ENCODE peak calls at places on chromosomes 12 and 14, in nine cellular contexts. One of them, this sample, is unnamed. For H3K4me1, the result is how much of the 10 kb centered on the place peaks cover.

GRCh38 chr12:120849765-120850164 is 54.4 kb downstream of the SPPL3 start:
- DNase-seq in transverse colon: no peak
- DNase-seq in fibroblast of lung: no peak
- DNase-seq in IMR-90: peak
- DNase-seq in SK-N-SH: no peak
- DNase-seq in upper lobe of left lung: no peak
- DNase-seq in spleen: no peak
- DNase-seq in cardiac muscle cell: peak
- DNase-seq in lung: no peak
- DNase-seq in this sample: no peak

GRCh38 chr12:5166976-5167375 is 123.3 kb downstream of the KCNA5 start:
- DNase-seq in IMR-90: peak
- DNase-seq in lung: no peak
- DNase-seq in cardiac muscle cell: no peak
- DNase-seq in transverse colon: no peak
- DNase-seq in fibroblast of lung: peak
- DNase-seq in spleen: no peak
- DNase-seq in SK-N-SH: peak
- DNase-seq in upper lobe of left lung: no peak
- DNase-seq in this sample: no peak

GRCh38 chr12:66600805-66601392 is 78.0 kb downstream of the GRIP1 start:
- DNase-seq in fibroblast of lung: no peak
- DNase-seq in cardiac muscle cell: no peak
- DNase-seq in lung: no peak
- DNase-seq in SK-N-SH: no peak
- DNase-seq in upper lobe of left lung: no peak
- DNase-seq in transverse colon: no peak
- DNase-seq in spleen: no peak
- DNase-seq in IMR-90: no peak
- DNase-seq in this sample: no peak

GRCh38 chr12:49279706-49280159 is 14.9 kb downstream of the TUBA1C start:
- DNase-seq in fibroblast of lung: no peak
- DNase-seq in transverse colon: peak
- DNase-seq in upper lobe of left lung: no peak
- DNase-seq in cardiac muscle cell: no peak
- DNase-seq in spleen: peak
- DNase-seq in SK-N-SH: peak
- DNase-seq in IMR-90: no peak
- DNase-seq in lung: peak
- DNase-seq in this sample: peak

GRCh38 chr14:72644038-72644437 is 249.9 kb downstream of the DPF3 start:
- DNase-seq in fibroblast of lung: no peak
- DNase-seq in spleen: no peak
- DNase-seq in SK-N-SH: no peak
- DNase-seq in lung: no peak
- DNase-seq in cardiac muscle cell: no peak
- DNase-seq in IMR-90: peak
- DNase-seq in upper lobe of left lung: no peak
- DNase-seq in transverse colon: no peak
- DNase-seq in this sample: no peak

GRCh38 chr12:49627752-49628360 is 4.5 kb downstream of the PRPF40B start:
- DNase-seq in transverse colon: no peak
- DNase-seq in fibroblast of lung: no peak
- DNase-seq in upper lobe of left lung: no peak
- DNase-seq in spleen: no peak
- DNase-seq in cardiac muscle cell: no peak
- DNase-seq in lung: no peak
- DNase-seq in IMR-90: peak
- DNase-seq in SK-N-SH: no peak
- DNase-seq in this sample: peak

GRCh38 chr12:54220092-54220557 is 31.3 kb upstream of the SMUG1 start:
- DNase-seq in lung: no peak
- DNase-seq in SK-N-SH: peak
- DNase-seq in fibroblast of lung: peak
- DNase-seq in transverse colon: peak
- DNase-seq in spleen: no peak
- DNase-seq in cardiac muscle cell: peak
- DNase-seq in upper lobe of left lung: no peak
- DNase-seq in IMR-90: peak
- DNase-seq in this sample: peak

GRCh38 chr14:54108481-54109471 is 152.2 kb upstream of the BMP4 start:
- DNase-seq in cardiac muscle cell: no peak
- DNase-seq in SK-N-SH: no peak
- DNase-seq in spleen: no peak
- DNase-seq in transverse colon: no peak
- DNase-seq in upper lobe of left lung: no peak
- DNase-seq in lung: no peak
- DNase-seq in fibroblast of lung: peak
- DNase-seq in IMR-90: peak
- DNase-seq in this sample: no peak

GRCh38 chr12:6647083-6647604 is at the start of gene ACRBP:
- DNase-seq in IMR-90: peak
- DNase-seq in cardiac muscle cell: peak
- DNase-seq in lung: peak
- DNase-seq in SK-N-SH: no peak
- DNase-seq in spleen: peak
- DNase-seq in transverse colon: peak
- DNase-seq in upper lobe of left lung: peak
- DNase-seq in fibroblast of lung: peak
- DNase-seq in this sample: peak

GRCh38 chr14:38835874-38836273 is 267.2 kb downstream of the SEC23A start:
- DNase-seq in spleen: no peak
- DNase-seq in fibroblast of lung: no peak
- DNase-seq in SK-N-SH: no peak
- DNase-seq in transverse colon: no peak
- DNase-seq in IMR-90: no peak
- DNase-seq in cardiac muscle cell: no peak
- DNase-seq in upper lobe of left lung: peak
- DNase-seq in lung: no peak
- DNase-seq in this sample: no peak

GRCh38 chr14:61695695-61696527 is 598 bp downstream of the HIF1A start:
- DNase-seq in spleen: peak
- DNase-seq in IMR-90: peak
- DNase-seq in fibroblast of lung: peak
- DNase-seq in upper lobe of left lung: no peak
- DNase-seq in SK-N-SH: peak
- DNase-seq in cardiac muscle cell: peak
- DNase-seq in lung: peak
- DNase-seq in transverse colon: peak
- DNase-seq in this sample: peak

GRCh38 chr14:78228702-78229327 is 58.6 kb downstream of the NRXN3 start:
- DNase-seq in transverse colon: no peak
- DNase-seq in cardiac muscle cell: no peak
- DNase-seq in IMR-90: no peak
- DNase-seq in SK-N-SH: no peak
- DNase-seq in spleen: no peak
- DNase-seq in fibroblast of lung: no peak
- DNase-seq in upper lobe of left lung: no peak
- DNase-seq in lung: no peak
- DNase-seq in this sample: no peak

GRCh38 chr12:116384629-116385485 is 107.4 kb upstream of the MED13L start:
- DNase-seq in fibroblast of lung: peak
- DNase-seq in spleen: no peak
- DNase-seq in cardiac muscle cell: no peak
- DNase-seq in lung: no peak
- DNase-seq in SK-N-SH: no peak
- DNase-seq in IMR-90: peak
- DNase-seq in upper lobe of left lung: no peak
- DNase-seq in transverse colon: no peak
- DNase-seq in this sample: peak

GRCh38 chr14:39977198-39977597 is 545.0 kb upstream of the FBXO33 start:
- DNase-seq in SK-N-SH: no peak
- DNase-seq in fibroblast of lung: no peak
- DNase-seq in lung: no peak
- DNase-seq in spleen: no peak
- DNase-seq in transverse colon: no peak
- DNase-seq in cardiac muscle cell: no peak
- DNase-seq in IMR-90: no peak
- DNase-seq in upper lobe of left lung: no peak
- DNase-seq in this sample: no peak

GRCh38 chr14:104370256-104370870 is 209.2 kb upstream of the C14orf180 start:
- DNase-seq in fibroblast of lung: no peak
- DNase-seq in upper lobe of left lung: peak
- DNase-seq in transverse colon: no peak
- DNase-seq in cardiac muscle cell: peak
- DNase-seq in spleen: no peak
- DNase-seq in SK-N-SH: peak
- DNase-seq in lung: no peak
- DNase-seq in IMR-90: no peak
- DNase-seq in this sample: peak
- TF ChIP-seq CTCF in fibroblast of lung: no peak
- TF ChIP-seq CTCF in upper lobe of left lung: peak
- TF ChIP-seq CTCF in transverse colon: peak
- TF ChIP-seq CTCF in cardiac muscle cell: no peak
- TF ChIP-seq CTCF in spleen: peak
- TF ChIP-seq CTCF in SK-N-SH: no peak
- TF ChIP-seq CTCF in lung: no peak
- TF ChIP-seq CTCF in IMR-90: no peak
- TF ChIP-seq CTCF in this sample: peak

GRCh38 chr14:24315243-24315806 is 4.0 kb downstream of the LTB4R start:
- DNase-seq in IMR-90: no peak
- DNase-seq in SK-N-SH: no peak
- DNase-seq in transverse colon: no peak
- DNase-seq in upper lobe of left lung: no peak
- DNase-seq in spleen: no peak
- DNase-seq in lung: no peak
- DNase-seq in cardiac muscle cell: no peak
- DNase-seq in fibroblast of lung: no peak
- DNase-seq in this sample: no peak

GRCh38 chr14:24313912-24314311 is 2.6 kb downstream of the LTB4R start:
- DNase-seq in fibroblast of lung: no peak
- DNase-seq in SK-N-SH: no peak
- DNase-seq in lung: no peak
- DNase-seq in upper lobe of left lung: no peak
- DNase-seq in IMR-90: no peak
- DNase-seq in transverse colon: no peak
- DNase-seq in cardiac muscle cell: no peak
- DNase-seq in spleen: peak
- DNase-seq in this sample: no peak

GRCh38 chr14:24312736-24313507 is 1.6 kb downstream of the LTB4R start:
- DNase-seq in SK-N-SH: no peak
- DNase-seq in lung: no peak
- DNase-seq in IMR-90: peak
- DNase-seq in transverse colon: peak
- DNase-seq in spleen: peak
- DNase-seq in cardiac muscle cell: no peak
- DNase-seq in fibroblast of lung: peak
- DNase-seq in upper lobe of left lung: no peak
- DNase-seq in this sample: no peak

GRCh38 chr14:24315807-24316596 is 4.7 kb downstream of the LTB4R start:
- DNase-seq in fibroblast of lung: no peak
- DNase-seq in SK-N-SH: peak
- DNase-seq in cardiac muscle cell: no peak
- DNase-seq in IMR-90: no peak
- DNase-seq in lung: no peak
- DNase-seq in spleen: peak
- DNase-seq in transverse colon: peak
- DNase-seq in upper lobe of left lung: peak
- DNase-seq in this sample: peak

DNA sequence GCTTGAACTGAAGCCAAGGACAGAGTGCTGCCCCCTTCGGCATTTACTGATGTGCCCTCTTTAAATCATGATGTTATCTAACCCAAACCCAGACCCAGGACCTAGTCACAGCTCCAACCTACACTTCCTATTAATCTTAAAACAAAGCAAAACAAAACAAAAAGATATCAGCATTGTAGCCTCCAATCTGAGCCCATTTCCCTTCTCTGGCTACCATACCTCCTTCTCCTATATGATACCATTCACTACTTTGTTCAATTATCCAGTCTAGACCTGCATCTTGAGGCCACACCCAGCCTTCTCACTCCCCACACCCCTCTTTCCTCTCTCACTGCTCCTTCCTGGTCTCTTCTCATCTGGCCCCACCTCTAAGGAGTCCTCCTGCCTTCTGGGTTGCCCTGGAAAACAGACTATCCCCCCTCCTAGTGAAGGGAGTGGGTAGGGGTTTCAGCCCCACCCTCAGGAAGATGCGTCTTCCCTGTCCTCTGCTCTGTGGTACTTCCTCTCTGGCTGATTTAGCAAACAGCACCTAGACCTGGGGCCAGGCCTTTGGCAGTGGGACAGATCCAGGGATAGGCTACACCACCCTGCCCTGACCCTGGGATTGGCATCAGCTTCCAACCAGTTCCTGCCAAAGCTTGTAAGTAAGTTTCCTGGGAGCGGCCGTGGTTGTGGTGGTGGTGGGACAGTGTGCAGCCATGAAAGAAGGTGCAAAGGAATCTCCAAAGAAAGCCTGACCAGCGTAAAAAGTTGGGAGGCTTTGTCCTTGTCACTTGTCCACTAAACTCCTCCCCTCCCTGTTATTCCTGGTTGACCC is 3.3 kb downstream of the LTB4R start:
- DNase-seq in lung: no peak
- DNase-seq in IMR-90: no peak
- DNase-seq in spleen: no peak
- DNase-seq in SK-N-SH: no peak
- DNase-seq in cardiac muscle cell: no peak
- DNase-seq in fibroblast of lung: no peak
- DNase-seq in transverse colon: no peak
- DNase-seq in upper lobe of left lung: no peak
- DNase-seq in this sample: no peak
- H3K4me1 ChIP-seq in lung: under half
- H3K4me1 ChIP-seq in IMR-90: under half
- H3K4me1 ChIP-seq in spleen: half or more
- H3K4me1 ChIP-seq in SK-N-SH: under half
- H3K4me1 ChIP-seq in cardiac muscle cell: under half
- H3K4me1 ChIP-seq in fibroblast of lung: under half
- H3K4me1 ChIP-seq in transverse colon: under half
- H3K4me1 ChIP-seq in upper lobe of left lung: half or more
- H3K4me1 ChIP-seq in this sample: under half

GRCh38 chr14:104664588-104664987 is 24.8 kb upstream of the INF2 start:
- DNase-seq in upper lobe of left lung: no peak
- DNase-seq in cardiac muscle cell: no peak
- DNase-seq in spleen: peak
- DNase-seq in SK-N-SH: no peak
- DNase-seq in transverse colon: no peak
- DNase-seq in fibroblast of lung: no peak
- DNase-seq in lung: no peak
- DNase-seq in IMR-90: no peak
- DNase-seq in this sample: peak
- H3K4me3 ChIP-seq in upper lobe of left lung: no peak
- H3K4me3 ChIP-seq in cardiac muscle cell: no peak
- H3K4me3 ChIP-seq in spleen: no peak
- H3K4me3 ChIP-seq in SK-N-SH: no peak
- H3K4me3 ChIP-seq in transverse colon: no peak
- H3K4me3 ChIP-seq in fibroblast of lung: no peak
- H3K4me3 ChIP-seq in lung: no peak
- H3K4me3 ChIP-seq in IMR-90: no peak
- H3K4me3 ChIP-seq in this sample: no peak

DNA sequence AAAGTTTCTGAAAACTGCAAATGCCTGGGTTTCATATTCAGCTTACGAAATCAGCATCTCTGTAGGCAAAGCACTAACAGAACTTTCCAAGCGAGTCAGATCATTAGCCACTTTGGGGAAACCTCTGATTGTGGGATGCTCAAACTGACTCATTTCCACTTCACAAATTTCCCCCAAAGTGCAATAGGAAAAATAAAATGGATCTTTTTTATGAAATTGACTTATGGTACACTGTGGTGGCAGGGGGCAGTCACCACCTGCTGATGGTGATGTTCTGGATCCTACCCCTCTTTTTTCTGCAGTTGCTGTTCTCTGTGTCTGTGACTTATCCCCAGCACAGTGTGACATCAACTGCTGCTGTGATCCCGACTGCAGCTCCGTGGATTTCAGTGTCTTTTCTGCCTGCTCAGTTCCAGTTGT is 5.6 kb downstream of the TCTN1 start:
- DNase-seq in transverse colon: no peak
- DNase-seq in lung: no peak
- DNase-seq in upper lobe of left lung: no peak
- DNase-seq in fibroblast of lung: no peak
- DNase-seq in cardiac muscle cell: no peak
- DNase-seq in IMR-90: peak
- DNase-seq in spleen: no peak
- DNase-seq in SK-N-SH: peak
- DNase-seq in this sample: no peak
- TF ChIP-seq CTCF in transverse colon: no peak
- TF ChIP-seq CTCF in lung: no peak
- TF ChIP-seq CTCF in upper lobe of left lung: no peak
- TF ChIP-seq CTCF in fibroblast of lung: no peak
- TF ChIP-seq CTCF in cardiac muscle cell: no peak
- TF ChIP-seq CTCF in IMR-90: no peak
- TF ChIP-seq CTCF in spleen: peak
- TF ChIP-seq CTCF in SK-N-SH: no peak
- TF ChIP-seq CTCF in this sample: no peak

This sample was measured in endodermal cell.